ENCODE peak calls at places on chromosomes 5 and 9, in eight cellular contexts. X is CD8-positive, alpha-beta memory T cell; A is frontal cortex; H is ELR; M is body of pancreas; F is brain microvascular endothelial cell; D is activated T-helper 1 cell treated with anti-CD3 and anti-CD28 coated beads, Interleukin-12 subunit alpha, Interleukin-12 subunit beta, Interleukin-2, Interleukin-4 antibody, amounts not matched to agents 30 ng/mL and 10 ng/mL and 1 ng/mL, durations not matched to agents 14 hours and 24 hours and 36 hours; B is HT-29. Q is an unnamed sample.

GRCh38 chr9:128056887-128057723 is 10.0 kb downstream of the NAIF1 start:
- DNase-seq in X (no peak), A (no peak), H (no peak), M (peak), F (no peak), D (no peak), B (no peak), Q (no peak)

GRCh38 chr5:9339206-9339818 is 206.6 kb downstream of the SEMA5A start:
- DNase-seq in X (no peak), A (no peak), H (peak), M (no peak), F (no peak), D (no peak), B (peak), Q (no peak)

GRCh38 chr5:83118471-83118870 is 41.1 kb downstream of the XRCC4 start:
- DNase-seq in X (no peak), A (no peak), H (no peak), M (no peak), F (no peak), D (no peak), B (no peak), Q (no peak)

GRCh38 chr9:124210697-124211096 is 47.1 kb upstream of the NEK6 start:
- DNase-seq in X (no peak), A (no peak), H (peak), M (no peak), F (no peak), D (no peak), B (no peak), Q (no peak)

GRCh38 chr9:124743686-124744348 is 27.3 kb downstream of the NR6A1 start:
- DNase-seq in X (no peak), A (no peak), H (peak), M (no peak), F (no peak), D (no peak), B (no peak), Q (no peak)

GRCh38 chr9:3956081-3956701 is 343.7 kb downstream of the GLIS3 start:
- DNase-seq in X (no peak), A (no peak), H (no peak), M (no peak), F (no peak), D (no peak), B (no peak), Q (no peak)

GRCh38 chr9:126440938-126441337 is 114.3 kb downstream of the MVB12B start:
- DNase-seq in X (no peak), A (peak), H (peak), M (no peak), F (no peak), D (no peak), B (no peak), Q (no peak)

GRCh38 chr5:154811653-154812465 is 38.5 kb downstream of the FAXDC2 start:
- DNase-seq in X (peak), A (no peak), H (peak), M (peak), F (peak), D (peak), B (peak), Q (peak)

GRCh38 chr5:131001507-131001906 is 163.5 kb downstream of the HINT1 start:
- DNase-seq in X (no peak), A (no peak), H (no peak), M (no peak), F (no peak), D (no peak), B (no peak), Q (no peak)

GRCh38 chr9:129746092-129746760 is 6.6 kb downstream of the PTGES start:
- DNase-seq in X (no peak), A (no peak), H (no peak), M (no peak), F (peak), D (no peak), B (no peak), Q (no peak)

GRCh38 chr5:65861830-65862241 is 64.5 kb upstream of the ERBIN start:
- DNase-seq in X (no peak), A (no peak), H (peak), M (no peak), F (peak), D (no peak), B (no peak), Q (peak)

GRCh38 chr5:73454379-73455036 is 5.9 kb upstream of the FOXD1 start:
- DNase-seq in X (peak), A (no peak), H (peak), M (peak), F (peak), D (no peak), B (peak), Q (peak)

GRCh38 chr5:132734687-132735086 is 2.7 kb downstream of the KIF3A start:
- DNase-seq in X (no peak), A (no peak), H (no peak), M (no peak), F (no peak), D (no peak), B (no peak), Q (no peak)

GRCh38 chr5:54785729-54786548 is 199.5 kb downstream of the ESM1 start:
- DNase-seq in X (no peak), A (no peak), H (no peak), M (peak), F (no peak), D (no peak), B (no peak), Q (no peak)

GRCh38 chr5:150734579-150735384 is 24.0 kb downstream of the DCTN4 start:
- DNase-seq in X (no peak), A (no peak), H (no peak), M (peak), F (no peak), D (no peak), B (peak), Q (no peak)

GRCh38 chr9:20205821-20206220 is 416.5 kb downstream of the MLLT3 start:
- DNase-seq in X (no peak), A (no peak), H (no peak), M (no peak), F (no peak), D (no peak), B (no peak), Q (no peak)

GRCh38 chr5:149611327-149611726 is 30.0 kb downstream of the ARHGEF37 start:
- DNase-seq in X (no peak), A (no peak), H (peak), M (no peak), F (peak), D (no peak), B (peak), Q (no peak)

GRCh38 chr9:70390922-70391321 is 23.5 kb downstream of the KLF9 start:
- DNase-seq in X (no peak), A (no peak), H (no peak), M (no peak), F (no peak), D (no peak), B (no peak), Q (no peak)

GRCh38 chr5:178293400-178293799 is 60.8 kb upstream of the PHYKPL start:
- DNase-seq in X (no peak), A (no peak), H (no peak), M (no peak), F (no peak), D (no peak), B (no peak), Q (no peak)

GRCh38 chr5:14270212-14270702 is 127.1 kb downstream of the TRIO start:
- DNase-seq in X (no peak), A (peak), H (peak), M (peak), F (peak), D (no peak), B (peak), Q (peak)

GRCh38 chr5:34751807-34752736 is 86.9 kb upstream of the TTC23L start:
- DNase-seq in X (no peak), A (no peak), H (no peak), M (no peak), F (no peak), D (no peak), B (peak), Q (no peak)

GRCh38 chr9:37929441-37929895 is 25.5 kb upstream of the SLC25A51 start:
- DNase-seq in X (no peak), A (no peak), H (peak), M (no peak), F (peak), D (no peak), B (no peak), Q (no peak)

GRCh38 chr5:57166250-57166649 is 7.6 kb upstream of the GPBP1 start:
- DNase-seq in X (no peak), A (no peak), H (no peak), M (no peak), F (no peak), D (no peak), B (no peak), Q (no peak)

GRCh38 chr9:38227061-38227540 is 158.1 kb upstream of the SHB start:
- DNase-seq in X (peak), A (no peak), H (peak), M (peak), F (peak), D (peak), B (peak), Q (peak)